ENCODE peak calls at places on chromosomes 4 and X, in eight cellular contexts. E is natural killer cell; H is fibroblast of mammary gland; J is mammary epithelial cell; S is WERI-Rb-1; O is psoas muscle; I is testis; D is CD4-positive, alpha-beta T cell. T is an unnamed sample.

GRCh38 chrX:118847676-118848075 is 24.1 kb downstream of the ZCCHC12 start:
- DNase-seq in E (no peak), H (peak), J (peak), S (no peak), O (no peak), I (no peak), D (no peak), T (no peak)

GRCh38 chr4:40214038-40214437 is 17.2 kb downstream of the RHOH start:
- DNase-seq in E (no peak), H (no peak), J (no peak), S (no peak), O (no peak), I (no peak), D (peak), T (no peak)

GRCh38 chr4:165621983-165622382 is 243.2 kb downstream of the CPE start:
- DNase-seq in E (no peak), H (no peak), J (peak), S (no peak), O (no peak), I (no peak), D (no peak), T (no peak)

GRCh38 chrX:19097553-19097952 is 24.7 kb downstream of the ADGRG2 start:
- DNase-seq in E (no peak), H (no peak), J (no peak), S (no peak), O (no peak), I (no peak), D (no peak), T (no peak)

GRCh38 chr4:189143255-189143654 is 797.4 kb upstream of the FRG1 start:
- DNase-seq in E (no peak), H (no peak), J (peak), S (no peak), O (no peak), I (no peak), D (no peak), T (no peak)

GRCh38 chrX:649166-649565 is 18.6 kb downstream of the SHOX start:
- DNase-seq in E (no peak), H (no peak), J (no peak), S (no peak), O (no peak), I (no peak), D (no peak), T (no peak)

GRCh38 chrX:115939636-115940160 is 230.8 kb upstream of the AGTR2 start:
- DNase-seq in E (no peak), H (no peak), J (no peak), S (no peak), O (no peak), I (no peak), D (no peak), T (no peak)

GRCh38 chr4:169811476-169811875 is 53.7 kb upstream of the HPF1 start:
- DNase-seq in E (no peak), H (peak), J (no peak), S (no peak), O (no peak), I (no peak), D (no peak), T (no peak)

GRCh38 chrX:128698528-128698927 is 646.3 kb upstream of the ACTRT1 start:
- DNase-seq in E (no peak), H (peak), J (no peak), S (no peak), O (no peak), I (no peak), D (no peak), T (no peak)

GRCh38 chrX:42085836-42086235 is 162.5 kb upstream of the CASK start:
- DNase-seq in E (no peak), H (no peak), J (peak), S (no peak), O (no peak), I (no peak), D (no peak), T (no peak)

GRCh38 chr4:138561276-138561880 is 319.2 kb upstream of the SLC7A11 start:
- DNase-seq in E (no peak), H (no peak), J (no peak), S (no peak), O (peak), I (no peak), D (no peak), T (no peak)

DNA sequence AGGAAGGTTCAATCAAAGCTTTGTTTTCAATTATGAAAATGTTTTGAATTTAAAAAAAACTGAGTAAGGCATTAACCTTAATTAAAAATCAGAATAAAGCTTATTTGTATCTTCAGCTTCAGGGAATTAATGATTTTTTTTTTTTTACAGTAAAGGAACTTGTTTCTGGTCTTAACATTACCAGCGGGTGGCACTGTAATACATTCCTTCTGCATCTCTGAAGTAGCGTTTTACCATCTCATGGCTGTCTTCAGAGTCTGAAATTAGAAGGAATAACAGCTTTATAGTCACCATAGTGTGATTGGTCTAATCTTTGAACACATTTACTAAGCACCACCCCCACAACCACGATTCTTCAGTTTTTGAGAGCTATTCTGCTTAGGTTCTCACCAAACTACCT is 102.6 kb downstream of the IL1RAPL2 start:
- DNase-seq in E (no peak), H (peak), J (peak), S (no peak), O (no peak), I (peak), D (no peak), T (no peak)
- TF ChIP-seq CTCF in E (no peak), H (peak), J (peak), S (no peak), O (no peak), I (no peak), D (no peak), T (no peak)

GRCh38 chrX:43813898-43814297 is 68.4 kb downstream of the MAOB start:
- DNase-seq in E (no peak), H (peak), J (no peak), S (peak), O (peak), I (no peak), D (no peak), T (no peak)
- TF ChIP-seq CTCF in E (no peak), H (peak), J (peak), S (peak), O (peak), I (no peak), D (no peak), T (no peak)

DNA sequence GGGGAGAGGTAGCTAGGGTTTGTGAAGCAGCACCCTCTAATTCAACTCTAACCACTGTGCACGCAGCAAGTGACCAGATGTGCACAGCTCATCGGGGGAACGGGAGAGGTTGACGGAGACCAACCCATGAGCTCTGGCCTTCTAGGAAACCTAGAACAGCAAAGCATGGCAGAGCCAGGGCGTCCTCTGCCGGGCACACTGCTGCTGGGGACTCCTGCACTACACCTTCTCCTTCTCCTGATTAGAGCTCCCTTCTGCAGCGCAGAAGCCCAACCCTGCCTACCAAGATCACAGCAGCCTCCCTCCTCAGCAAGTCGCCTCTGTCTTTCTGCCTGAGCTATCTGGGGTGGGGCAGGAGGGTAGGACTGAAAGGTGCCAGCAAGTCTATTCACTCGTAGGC is 252.3 kb upstream of the PSAPL1 start:
- DNase-seq in E (no peak), H (no peak), J (no peak), S (no peak), O (peak), I (no peak), D (no peak), T (no peak)
- TF ChIP-seq CTCF in E (no peak), H (no peak), J (no peak), S (no peak), O (no peak), I (no peak), D (no peak), T (no peak)

DNA sequence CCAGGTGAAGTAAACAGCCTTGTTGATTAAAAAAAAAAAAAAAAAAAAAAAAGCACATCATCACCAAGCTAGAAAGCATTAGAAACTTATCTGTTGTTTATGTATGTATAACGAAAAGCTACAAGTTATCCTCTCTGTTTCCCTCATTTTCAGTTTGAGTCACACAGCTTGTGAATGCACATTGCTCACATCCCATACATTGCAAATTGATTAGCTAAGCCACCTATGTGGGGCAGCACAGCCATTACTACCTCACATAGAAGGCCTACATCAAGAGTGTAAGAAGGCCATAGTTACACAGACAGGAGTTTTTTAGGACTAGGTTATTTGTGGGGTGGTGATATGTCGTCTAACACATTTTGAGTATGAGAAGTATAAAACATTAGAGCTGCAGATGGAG is 431.7 kb downstream of the GABRG1 start:
- DNase-seq in E (no peak), H (no peak), J (no peak), S (no peak), O (no peak), I (no peak), D (no peak), T (no peak)
- TF ChIP-seq CTCF in E (no peak), H (no peak), J (no peak), S (no peak), O (no peak), I (no peak), D (no peak), T (no peak)

GRCh38 chr4:137267024-137267423 is 265.3 kb downstream of the PCDH18 start:
- DNase-seq in E (no peak), H (peak), J (peak), S (no peak), O (no peak), I (no peak), D (no peak), T (no peak)
- TF ChIP-seq CTCF in E (no peak), H (no peak), J (no peak), S (no peak), O (no peak), I (no peak), D (no peak), T (no peak)

DNA sequence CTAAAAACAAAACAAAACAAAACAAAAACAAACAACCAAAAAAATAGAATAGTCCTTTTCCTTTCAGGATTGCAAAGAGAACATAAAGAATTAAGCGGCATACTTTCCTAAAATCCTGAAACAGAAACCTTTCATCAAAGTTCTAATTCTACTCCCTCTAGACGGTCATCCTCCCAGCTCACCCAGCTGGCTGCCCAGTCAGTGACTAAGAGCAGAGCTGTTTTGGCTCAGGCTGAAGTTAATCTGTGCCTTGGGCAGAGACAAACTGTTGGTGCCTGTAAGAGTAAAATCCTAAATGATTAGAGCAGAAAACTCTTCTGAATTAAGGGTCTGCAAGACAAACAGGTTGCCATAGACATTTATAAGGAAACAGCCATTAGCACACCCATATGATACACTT is 17.6 kb upstream of the WAS start:
- DNase-seq in E (no peak), H (peak), J (no peak), S (no peak), O (no peak), I (no peak), D (no peak), T (no peak)
- TF ChIP-seq CTCF in E (no peak), H (no peak), J (no peak), S (no peak), O (no peak), I (no peak), D (no peak), T (no peak)

DNA sequence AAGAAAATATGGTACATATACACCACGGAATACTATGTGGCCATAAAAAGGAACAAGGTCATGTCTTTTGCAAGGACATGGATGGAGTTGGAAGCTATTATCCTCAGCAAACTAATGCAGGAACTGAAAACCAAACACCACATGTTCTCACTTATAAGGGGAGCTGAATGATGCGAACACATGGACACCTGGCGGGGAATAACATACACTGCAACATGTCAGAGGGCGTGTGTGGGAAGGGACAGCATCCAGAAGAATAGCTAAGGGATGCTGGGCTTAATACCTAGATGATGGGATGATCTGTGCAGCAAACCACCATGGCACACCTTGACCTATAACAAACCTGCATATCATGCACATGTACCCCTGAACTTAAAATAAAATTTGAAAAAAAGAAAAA is 19.5 kb upstream of the CNKSR2 start:
- DNase-seq in E (no peak), H (peak), J (no peak), S (peak), O (no peak), I (no peak), D (no peak), T (no peak)
- TF ChIP-seq CTCF in E (no peak), H (no peak), J (no peak), S (peak), O (no peak), I (no peak), D (no peak), T (no peak)

GRCh38 chrX:30488092-30488491 is 89.5 kb downstream of the TASL start:
- DNase-seq in E (no peak), H (peak), J (no peak), S (no peak), O (no peak), I (peak), D (no peak), T (no peak)
- TF ChIP-seq CTCF in E (no peak), H (peak), J (peak), S (no peak), O (no peak), I (peak), D (no peak), T (no peak)